ENCODE peak calls at places on chromosomes 6 and 20, in five cellular contexts. X, U, P, F and M are unnamed samples.

GRCh38 chr20:56689318-56689717 is 60.2 kb downstream of the TFAP2C start:
- DNase-seq in P (no peak), F (no peak), X (peak; percentile 65), U (peak; percentile 84), M (peak; percentile 93)

GRCh38 chr6:1894954-1895353 is 285.2 kb downstream of the FOXC1 start:
- DNase-seq in P (no peak), U (no peak), F (no peak), X (no peak), M (no peak)

GRCh38 chr20:32830437-32830836 is 10.7 kb downstream of the MAPRE1 start:
- DNase-seq in F (no peak), X (no peak), P (no peak), U (peak; percentile 31), M (peak; percentile 65)

GRCh38 chr6:115969207-115969929 is 91.3 kb downstream of the FRK start:
- DNase-seq in F (no peak), U (peak; percentile 5), X (peak; percentile 15), P (no peak), M (peak; percentile 7)

GRCh38 chr6:46954819-46955520 is 33.2 kb upstream of the ADGRF5 start:
- DNase-seq in X (peak; percentile 17), P (no peak), F (no peak), U (peak; percentile 3), M (no peak)

GRCh38 chr6:119312875-119313338 is 36.7 kb downstream of the MAN1A1 start:
- DNase-seq in U (no peak), P (no peak), X (no peak), F (no peak), M (no peak)

GRCh38 chr20:25291432-25292133 is 43.7 kb downstream of the PYGB start:
- DNase-seq in X (no peak), U (no peak), P (no peak), F (no peak), M (no peak)

GRCh38 chr6:147448775-147449174 is 59.7 kb upstream of the SAMD5 start:
- DNase-seq in U (no peak), F (no peak), X (no peak), P (no peak), M (no peak)

GRCh38 chr20:62744761-62745160 is 36.1 kb downstream of the NTSR1 start:
- DNase-seq in F (no peak), X (no peak), P (no peak), U (no peak), M (no peak)

GRCh38 chr6:145814035-145814500 is 527 bp downstream of the FBXO30 start:
- DNase-seq in U (peak; percentile 63), F (peak; percentile 22), P (no peak), X (peak; percentile 57), M (peak; percentile 64)

GRCh38 chr6:24522090-24522820 is 27.5 kb downstream of the ALDH5A1 start:
- DNase-seq in X (no peak), U (no peak), P (no peak), F (peak; percentile 88), M (no peak)

GRCh38 chr6:29926795-29927427 is 15.4 kb upstream of the HLA-A start:
- DNase-seq in P (peak; percentile 80), F (no peak), X (peak; percentile 53), U (peak; percentile 54), M (peak; percentile 84)

GRCh38 chr6:9095671-9096260 is 660.4 kb upstream of the SLC35B3 start:
- DNase-seq in F (no peak), X (no peak), P (no peak), U (no peak), M (no peak)

GRCh38 chr6:30769088-30769852 is 24.9 kb upstream of the IER3 start:
- DNase-seq in X (peak; percentile 98), P (peak; percentile 59), F (peak; percentile 94), U (peak; percentile 97), M (peak; percentile 98)

GRCh38 chr20:44074252-44075151 is 112.5 kb downstream of the JPH2 start:
- DNase-seq in X (peak; percentile 48), F (no peak), P (no peak), U (peak; percentile 74), M (peak; percentile 62)

GRCh38 chr6:150140236-150140969 is 2.4 kb upstream of the PPP1R14C start:
- DNase-seq in F (no peak), X (no peak), P (no peak), U (no peak), M (no peak)